ENCODE peak calls at places on chromosome 1, in eight cellular contexts. F, O, Y, B, A, E, H and S are unnamed samples.

GRCh38 chr1:221583481-221583880 is 158.4 kb downstream of the DUSP10 start:
- DNase-seq in F (no peak), O (no peak), Y (no peak), B (no peak), A (no peak), E (no peak), H (no peak), S (no peak)

GRCh38 chr1:80245813-80246212 is 1239.3 kb upstream of the ADGRL4 start:
- DNase-seq in F (no peak), O (no peak), Y (no peak), B (no peak), A (no peak), E (no peak), H (no peak), S (no peak)

GRCh38 chr1:208772891-208773290 is 528.7 kb upstream of the PLXNA2 start:
- DNase-seq in F (no peak), O (no peak), Y (no peak), B (no peak), A (no peak), E (no peak), H (no peak), S (no peak)

GRCh38 chr1:4079815-4080214 is 179.7 kb upstream of the C1orf174 start:
- DNase-seq in F (no peak), O (no peak), Y (no peak), B (no peak), A (no peak), E (no peak), H (no peak), S (no peak)

GRCh38 chr1:241482761-241483250 is 36.7 kb downstream of the FH start:
- DNase-seq in F (no peak), O (no peak), Y (no peak), B (peak; percentile 75), A (peak; percentile 54), E (no peak), H (no peak), S (no peak)

GRCh38 chr1:7513081-7513480 is 258.0 kb upstream of the VAMP3 start:
- DNase-seq in F (no peak), O (no peak), Y (no peak), B (peak; percentile 51), A (no peak), E (no peak), H (no peak), S (no peak)

GRCh38 chr1:177913762-177914540 is 55.9 kb downstream of the SEC16B start:
- DNase-seq in F (no peak), O (peak; percentile 3), Y (no peak), B (peak; percentile 63), A (peak; percentile 48), E (peak; percentile 51), H (peak; percentile 30), S (no peak)

GRCh38 chr1:56446531-56447098 is 132.7 kb downstream of the PLPP3 start:
- DNase-seq in F (peak; percentile 57), O (no peak), Y (no peak), B (peak; percentile 55), A (no peak), E (no peak), H (no peak), S (no peak)

GRCh38 chr1:41713141-41713540 is 205.6 kb downstream of the HIVEP3 start:
- DNase-seq in F (no peak), O (no peak), Y (no peak), B (no peak), A (peak; percentile 26), E (peak; percentile 15), H (no peak), S (no peak)

GRCh38 chr1:2555634-2556276 is 416 bp upstream of the TNFRSF14 start:
- DNase-seq in F (peak; percentile 86), O (peak; percentile 45), Y (peak; percentile 86), B (no peak), A (no peak), E (no peak), H (no peak), S (peak; percentile 76)

GRCh38 chr1:155210304-155210703 is 1.8 kb downstream of the MTX1 start:
- DNase-seq in F (no peak), O (no peak), Y (no peak), B (no peak), A (no peak), E (no peak), H (no peak), S (no peak)

GRCh38 chr1:155209373-155209721 is 852 bp downstream of the MTX1 start:
- DNase-seq in F (no peak), O (no peak), Y (no peak), B (no peak), A (no peak), E (peak; percentile 47), H (no peak), S (no peak)

GRCh38 chr1:155208406-155208655 is 164 bp upstream of the MTX1 start:
- DNase-seq in F (no peak), O (no peak), Y (no peak), B (no peak), A (no peak), E (no peak), H (no peak), S (no peak)

GRCh38 chr1:155207578-155208405 is at the start of gene THBS3:
- DNase-seq in F (no peak), O (no peak), Y (no peak), B (peak; percentile 12), A (peak; percentile 46), E (peak; percentile 85), H (peak; percentile 82), S (no peak)

DNA sequence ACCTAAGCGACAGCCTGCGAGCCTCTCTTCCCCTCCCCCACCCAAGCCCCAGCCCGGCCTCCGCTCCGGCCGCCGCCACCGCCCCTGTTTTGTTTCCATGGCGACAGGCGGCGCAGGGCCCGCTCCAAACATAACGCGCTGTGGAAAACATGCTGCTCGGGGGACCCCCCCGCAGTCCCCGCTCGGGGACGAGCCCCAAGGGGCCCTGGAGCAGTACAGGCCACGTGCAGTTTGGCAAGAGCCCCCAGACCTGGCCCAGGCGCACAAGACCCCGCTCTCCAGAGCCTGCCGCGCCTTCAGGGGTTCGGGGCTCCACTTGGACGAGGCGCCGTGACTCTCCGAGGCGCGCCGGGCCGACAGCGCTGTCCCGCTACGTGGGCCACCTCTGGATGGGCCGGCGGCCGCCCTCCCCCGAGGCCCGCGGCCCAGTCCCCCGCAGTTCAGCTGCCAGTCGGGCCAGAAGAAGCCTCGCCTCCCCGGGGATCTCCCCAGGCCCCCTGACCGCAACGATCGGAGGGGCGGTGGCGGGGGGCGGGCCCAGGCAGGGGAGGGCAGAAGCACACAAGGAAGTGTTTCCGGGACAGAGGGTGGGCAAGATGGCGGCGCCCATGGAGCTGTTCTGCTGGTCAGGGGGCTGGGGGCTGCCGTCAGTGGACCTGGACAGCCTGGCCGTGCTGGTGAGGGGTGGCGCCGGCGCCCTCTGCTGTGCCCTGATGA is at the start of gene MTX1:
- DNase-seq in F (peak; percentile 86), O (peak; percentile 87), Y (peak; percentile 87), B (peak; percentile 68), A (peak; percentile 89), E (peak; percentile 96), H (peak; percentile 95), S (peak; percentile 91)
- TF ChIP-seq CTCF in F (no peak), O (no peak), Y (no peak), B (no peak), A (no peak), E (no peak), H (no peak), S (no peak)

DNA sequence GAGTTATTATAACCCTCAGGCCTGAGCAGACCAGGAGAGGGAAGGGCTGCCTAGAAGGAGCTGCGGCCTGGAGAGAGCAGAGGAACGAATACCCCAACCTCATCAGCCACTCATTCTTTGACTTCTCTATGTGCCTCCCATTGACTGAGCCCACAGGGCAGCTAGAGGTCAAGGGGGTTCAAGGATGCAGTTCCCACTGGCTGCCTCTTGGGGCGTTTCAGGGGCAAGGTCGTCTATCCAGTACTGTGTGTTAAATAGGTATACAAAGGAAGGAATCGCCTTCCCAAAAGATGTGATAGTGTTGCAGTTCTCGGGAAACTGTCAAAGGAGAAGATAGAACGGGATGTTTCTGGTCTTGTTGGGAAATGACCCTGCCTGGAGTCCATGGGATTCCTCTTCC is 250.6 kb downstream of the PRDM2 start:
- DNase-seq in F (no peak), O (no peak), Y (no peak), B (no peak), A (no peak), E (peak; percentile 17), H (peak; percentile 37), S (no peak)
- TF ChIP-seq CTCF in F (no peak), O (peak; percentile 58), Y (no peak), B (no peak), A (no peak), E (peak; percentile 41), H (peak; percentile 72), S (peak; percentile 15)

DNA sequence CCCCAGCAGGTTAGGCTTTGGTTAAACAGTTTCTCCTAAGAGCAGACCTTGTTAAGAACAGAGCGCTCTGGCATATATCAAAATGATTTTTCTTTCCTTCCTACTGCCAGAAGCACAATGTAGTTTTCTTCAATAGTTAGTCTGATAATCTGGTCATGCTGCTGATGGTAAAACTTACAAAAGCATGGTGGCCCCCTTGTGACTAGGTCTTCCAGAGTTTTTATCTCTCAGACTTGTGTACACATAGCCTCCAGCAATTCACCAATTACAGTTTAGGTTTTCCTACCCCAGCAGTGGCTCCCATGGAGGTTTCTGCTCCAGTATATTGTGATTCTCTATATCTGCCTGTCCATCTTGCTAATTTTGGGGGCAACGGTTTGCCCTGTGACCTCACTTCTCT is 73.3 kb upstream of the DPH5 start:
- DNase-seq in F (no peak), O (no peak), Y (no peak), B (no peak), A (no peak), E (no peak), H (no peak), S (no peak)
- TF ChIP-seq CTCF in F (no peak), O (no peak), Y (no peak), B (no peak), A (no peak), E (no peak), H (no peak), S (no peak)

GRCh38 chr1:226202246-226202645 is 15.7 kb upstream of the ACBD3 start:
- DNase-seq in F (no peak), O (no peak), Y (no peak), B (no peak), A (no peak), E (no peak), H (no peak), S (no peak)
- TF ChIP-seq CTCF in F (no peak), O (peak; percentile 17), Y (no peak), B (no peak), A (no peak), E (no peak), H (no peak), S (no peak)

GRCh38 chr1:37323486-37324377 is 150.6 kb upstream of the ZC3H12A start:
- DNase-seq in F (no peak), O (peak; percentile 54), Y (no peak), B (peak; percentile 3), A (peak; percentile 1), E (peak; percentile 65), H (peak; percentile 70), S (peak; percentile 72)
- TF ChIP-seq CTCF in F (no peak), O (peak; percentile 91), Y (no peak), B (peak; percentile 59), A (peak; percentile 57), E (peak; percentile 96), H (peak; percentile 96), S (peak; percentile 59)